ENCODE peak calls at places on chromosome 17, in five cellular contexts. H is astrocyte of the cerebellum, Q is AG10803, R is left ventricle myocardium inferior, N is HT-29. M is an unnamed sample.

GRCh38 chr17:43832976-43833829 is at the start of gene MPP3:
- DNase-seq in H (no peak), Q (peak; percentile 66), R (peak; percentile 76), N (peak; percentile 70), M (peak; percentile 75)

GRCh38 chr17:19647697-19648474 is 665 bp upstream of the ALDH3A2 start:
- DNase-seq in H (peak; percentile 18), Q (peak; percentile 75), R (peak; percentile 68), N (peak; percentile 48), M (peak; percentile 69)

GRCh38 chr17:7294614-7295153 is at the start of gene YBX2:
- DNase-seq in H (no peak), Q (no peak), R (peak; percentile 64), N (peak; percentile 79), M (peak; percentile 57)

GRCh38 chr17:77313831-77314230 is 173.1 kb downstream of the SEC14L1 start:
- DNase-seq in H (no peak), Q (no peak), R (no peak), N (no peak), M (no peak)

GRCh38 chr17:75478508-75478907 is 22.1 kb downstream of the TMEM94 start:
- DNase-seq in H (no peak), Q (no peak), R (no peak), N (no peak), M (no peak)

GRCh38 chr17:75845058-75845711 is 981 bp upstream of the UNC13D start:
- DNase-seq in H (no peak), Q (peak; percentile 68), R (peak; percentile 83), N (peak; percentile 98), M (peak; percentile 60)

GRCh38 chr17:81722184-81723120 is 10.4 kb downstream of the SLC25A10 start:
- DNase-seq in H (no peak), Q (peak; percentile 18), R (no peak), N (peak; percentile 95), M (peak; percentile 56)

GRCh38 chr17:59842901-59843652 is 49.7 kb downstream of the TUBD1 start:
- DNase-seq in H (peak; percentile 98), Q (peak; percentile 98), R (no peak), N (peak; percentile 97), M (peak; percentile 92)

GRCh38 chr17:35795007-35795870 is at the start of gene MMP28:
- DNase-seq in H (no peak), Q (no peak), R (peak; percentile 49), N (peak; percentile 47), M (peak; percentile 10)

GRCh38 chr17:74780443-74781238 is 4.5 kb upstream of the NAT9 start:
- DNase-seq in H (no peak), Q (no peak), R (no peak), N (peak; percentile 82), M (peak; percentile 28)

GRCh38 chr17:50451943-50452626 is 16.6 kb downstream of the CHAD start:
- DNase-seq in H (no peak), Q (no peak), R (no peak), N (peak; percentile 42), M (no peak)

GRCh38 chr17:76635659-76636360 is 7.7 kb downstream of the ST6GALNAC1 start:
- DNase-seq in H (no peak), Q (no peak), R (no peak), N (no peak), M (peak; percentile 59)